ENCODE peak calls at places on chromosomes 11 and 22, in seven cellular contexts. D is BE2C, J is ovary, H is ascending aorta, S is kidney epithelial cell, U is BJ, G is heart right ventricle. R is an unnamed sample. For H3K36me3, the result is how much of the 10 kb centered on the place peaks cover.

GRCh38 chr11:102118937-102119336 is 8.7 kb downstream of the YAP1 start:
- DNase-seq in H (no peak), U (no peak), J (no peak), D (no peak), S (no peak), G (no peak), R (no peak)

GRCh38 chr22:29306175-29306829 is at the start of gene GAS2L1:
- DNase-seq in J (peak), H (peak), S (no peak), U (no peak), D (peak), G (peak), R (peak)

GRCh38 chr22:17842386-17842785 is 68.1 kb upstream of the BID start:
- DNase-seq in S (no peak), G (no peak), D (peak), H (no peak), U (no peak), J (peak), R (peak)

GRCh38 chr22:24230911-24231656 is 13.8 kb downstream of the GGT5 start:
- DNase-seq in H (no peak), J (no peak), D (no peak), S (no peak), U (no peak), G (peak), R (no peak)

GRCh38 chr22:30176431-30176830 is 70.1 kb downstream of the LIF start:
- DNase-seq in U (no peak), J (no peak), S (no peak), H (no peak), D (no peak), G (no peak), R (no peak)

GRCh38 chr22:44407404-44408226 is 90.4 kb downstream of the RTL6 start:
- DNase-seq in D (peak), S (no peak), J (peak), U (no peak), H (no peak), G (no peak), R (no peak)

GRCh38 chr11:108405706-108406105 is 61.6 kb downstream of the C11orf65 start:
- DNase-seq in D (no peak), G (no peak), H (no peak), U (no peak), S (peak), J (no peak), R (no peak)

GRCh38 chr11:109972939-109973338 is 120.3 kb upstream of the ZC3H12C start:
- DNase-seq in J (no peak), H (no peak), U (no peak), D (no peak), S (no peak), G (no peak), R (no peak)

GRCh38 chr11:96753997-96754396 is 364.2 kb downstream of the JRKL start:
- DNase-seq in U (no peak), G (no peak), S (no peak), D (no peak), J (no peak), H (no peak), R (no peak)

GRCh38 chr22:44261861-44262595 is 50.7 kb downstream of the SHISAL1 start:
- DNase-seq in J (peak), H (no peak), G (peak), U (no peak), S (no peak), D (peak), R (peak)

GRCh38 chr11:24861440-24861839 is 364.6 kb downstream of the LUZP2 start:
- DNase-seq in H (no peak), J (no peak), S (no peak), D (no peak), U (no peak), G (no peak), R (no peak)

GRCh38 chr11:31799036-31799793 is 11.9 kb downstream of the PAX6 start:
- DNase-seq in S (no peak), D (no peak), G (no peak), U (no peak), J (no peak), H (no peak), R (no peak)

GRCh38 chr11:82775736-82776346 is 42.2 kb upstream of the FAM181B start:
- DNase-seq in D (peak), H (no peak), J (no peak), S (no peak), U (no peak), G (no peak), R (peak)

GRCh38 chr22:35684270-35684700 is 33.4 kb upstream of the APOL5 start:
- DNase-seq in S (no peak), G (no peak), U (no peak), J (no peak), H (no peak), D (peak), R (peak)

GRCh38 chr11:61065955-61066638 is 36.2 kb upstream of the CD5 start:
- DNase-seq in D (no peak), G (no peak), J (no peak), U (no peak), H (peak), S (no peak), R (no peak)

GRCh38 chr22:31102441-31103081 is 4.8 kb downstream of the SELENOM start:
- DNase-seq in D (no peak), U (peak), S (no peak), J (peak), G (peak), H (peak), R (no peak)

GRCh38 chr11:292211-293121 is 3.5 kb downstream of the PGGHG start:
- DNase-seq in U (no peak), H (no peak), S (no peak), J (peak), G (peak), D (no peak), R (no peak)

GRCh38 chr11:3340025-3340424 is 38.9 kb downstream of the ZNF195 start:
- DNase-seq in D (no peak), G (no peak), H (no peak), U (peak), S (peak), J (no peak), R (peak)

GRCh38 chr11:114243461-114244372 is 52.5 kb upstream of the NNMT start:
- DNase-seq in H (no peak), G (no peak), U (no peak), S (no peak), J (no peak), D (no peak), R (no peak)

GRCh38 chr11:131511794-131512193 is 141.4 kb downstream of the NTM start:
- DNase-seq in S (no peak), J (no peak), H (no peak), G (no peak), U (no peak), D (no peak), R (peak)

GRCh38 chr11:28110839-28111235 is 2.6 kb downstream of the METTL15 start:
- DNase-seq in U (no peak), H (no peak), J (no peak), S (no peak), D (no peak), G (no peak), R (no peak)

GRCh38 chr11:20973959-20974358 is 304.6 kb downstream of the NELL1 start:
- DNase-seq in D (no peak), J (no peak), G (no peak), S (no peak), U (no peak), H (no peak), R (no peak)

GRCh38 chr11:124198852-124199389 is 15.8 kb downstream of the OR10D3 start:
- DNase-seq in J (no peak), U (no peak), H (no peak), S (no peak), G (no peak), D (no peak), R (no peak)

GRCh38 chr11:124202951-124203350 is 19.8 kb downstream of the OR10D3 start:
- DNase-seq in D (no peak), H (no peak), S (no peak), G (no peak), U (no peak), J (no peak), R (no peak)

GRCh38 chr11:124199702-124200101 is 16.6 kb downstream of the OR10D3 start:
- DNase-seq in J (no peak), H (no peak), S (no peak), D (no peak), U (no peak), G (no peak), R (no peak)

GRCh38 chr11:124197999-124198398 is 14.9 kb downstream of the OR10D3 start:
- DNase-seq in G (no peak), S (no peak), H (no peak), U (no peak), J (no peak), D (no peak), R (no peak)

GRCh38 chr11:124200671-124201070 is 17.5 kb downstream of the OR10D3 start:
- DNase-seq in D (no peak), U (no peak), H (no peak), J (no peak), S (no peak), G (no peak), R (no peak)
- H3K36me3 ChIP-seq in D (under half), U (under half), H (under half), J (under half), S (under half), G (under half), R (under half)

GRCh38 chr11:93694586-93694985 is 33.1 kb downstream of the CEP295 start:
- DNase-seq in H (no peak), S (no peak), G (no peak), D (no peak), J (no peak), U (no peak), R (no peak)

GRCh38 chr11:93689166-93689734 is 27.8 kb downstream of the CEP295 start:
- DNase-seq in U (no peak), H (no peak), J (no peak), D (no peak), G (no peak), S (no peak), R (no peak)

DNA sequence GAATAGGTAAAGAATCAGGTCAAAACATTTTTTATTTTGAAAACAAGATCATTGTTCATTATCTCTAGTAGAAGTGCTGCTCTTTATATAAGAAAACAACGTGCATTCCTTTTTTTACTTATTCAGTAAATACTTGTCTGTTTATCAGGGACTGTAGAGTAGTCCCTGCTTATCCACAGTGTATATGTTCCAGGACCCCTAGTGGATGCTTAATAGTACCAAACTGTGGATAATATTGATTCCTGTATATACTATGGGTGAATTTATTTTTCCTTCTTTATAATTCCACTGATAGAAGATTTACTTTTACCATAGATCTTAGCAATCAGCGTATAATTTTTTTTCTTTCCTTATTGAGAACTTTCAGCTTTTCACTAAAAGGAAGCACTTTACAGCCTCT is 32.6 kb downstream of the CEP295 start:
- DNase-seq in J (no peak), H (no peak), S (no peak), G (no peak), D (no peak), U (no peak), R (peak)
- TF ChIP-seq CTCF in J (no peak), H (no peak), S (no peak), G (no peak), D (peak), U (no peak), R (no peak)

GRCh38 chr11:47496808-47497207 is 47.9 kb upstream of the RAPSN start:
- DNase-seq in H (no peak), S (no peak), G (no peak), D (no peak), U (no peak), J (no peak), R (no peak)
- H3K36me3 ChIP-seq in H (under half), S (under half), G (under half), D (under half), U (under half), J (under half), R (under half)

GRCh38 chr11:62627718-62628117 is 5.9 kb upstream of the B3GAT3 start:
- DNase-seq in J (no peak), D (no peak), S (no peak), G (no peak), U (no peak), H (no peak), R (no peak)
- TF ChIP-seq CTCF in J (no peak), D (peak), S (no peak), G (peak), U (peak), H (no peak), R (peak)

GRCh38 chr11:134207538-134208239 is 16.1 kb downstream of the NCAPD3 start:
- DNase-seq in J (peak), H (no peak), U (no peak), G (no peak), D (peak), S (no peak), R (peak)

GRCh38 chr11:134202661-134203060 is 21.1 kb downstream of the NCAPD3 start:
- DNase-seq in G (no peak), U (no peak), H (no peak), D (no peak), J (no peak), S (no peak), R (no peak)

GRCh38 chr11:134206185-134206584 is 17.6 kb downstream of the NCAPD3 start:
- DNase-seq in D (peak), H (no peak), U (no peak), S (no peak), J (no peak), G (no peak), R (no peak)

GRCh38 chr11:134200688-134201087 is 23.1 kb downstream of the NCAPD3 start:
- DNase-seq in U (no peak), H (no peak), S (no peak), G (no peak), J (no peak), D (no peak), R (no peak)

GRCh38 chr11:134205729-134206128 is 18.0 kb downstream of the NCAPD3 start:
- DNase-seq in G (no peak), H (no peak), J (no peak), S (no peak), U (no peak), D (no peak), R (no peak)
- H3K36me3 ChIP-seq in G (half or more), H (half or more), J (under half), S (under half), U (under half), D (half or more), R (half or more)

GRCh38 chr11:35407041-35407440 is 12.3 kb downstream of the SLC1A2 start:
- DNase-seq in J (no peak), U (no peak), D (no peak), H (no peak), G (no peak), S (no peak), R (no peak)

GRCh38 chr11:35413568-35413967 is 5.8 kb downstream of the SLC1A2 start:
- DNase-seq in J (no peak), D (no peak), U (no peak), G (no peak), H (no peak), S (no peak), R (no peak)

GRCh38 chr11:35415488-35415887 is 3.9 kb downstream of the SLC1A2 start:
- DNase-seq in J (no peak), U (no peak), D (no peak), S (no peak), H (no peak), G (no peak), R (no peak)

GRCh38 chr11:35412285-35412684 is 7.1 kb downstream of the SLC1A2 start:
- DNase-seq in D (no peak), G (no peak), J (no peak), S (no peak), U (no peak), H (no peak), R (peak)
- TF ChIP-seq CTCF in D (peak), G (peak), J (no peak), S (peak), U (peak), H (peak), R (peak)

GRCh38 chr11:125261471-125262087 is 97.0 kb downstream of the PKNOX2 start:
- DNase-seq in H (no peak), D (no peak), G (no peak), U (no peak), J (peak), S (no peak), R (no peak)
- H3K36me3 ChIP-seq in H (under half), D (under half), G (under half), U (under half), J (under half), S (under half), R (under half)

GRCh38 chr11:112511271-112511670 is 250.6 kb upstream of the PLET1 start:
- DNase-seq in G (no peak), U (no peak), J (no peak), S (no peak), H (no peak), D (no peak), R (no peak)
- TF ChIP-seq CTCF in G (no peak), U (no peak), J (no peak), S (no peak), H (no peak), D (no peak), R (no peak)

DNA sequence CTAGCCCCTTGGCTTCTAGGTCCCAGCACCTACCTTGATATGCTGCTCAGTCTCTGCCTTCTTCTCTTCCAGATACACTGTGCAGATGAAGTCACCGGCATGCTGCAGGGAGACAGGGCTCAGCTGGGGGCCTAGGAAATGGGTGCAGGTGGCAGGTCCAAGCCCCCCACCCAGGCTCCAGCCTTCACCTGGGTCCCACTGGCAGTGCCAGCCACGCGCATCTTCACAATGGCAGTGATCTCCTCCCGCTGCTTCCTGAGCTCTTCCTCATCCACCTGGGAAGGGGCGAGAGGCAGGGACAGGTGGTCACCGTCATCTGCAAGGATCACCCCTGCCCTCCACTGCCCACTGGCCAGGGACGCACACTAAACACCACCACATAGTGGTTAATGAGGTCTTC is 21.1 kb upstream of the PDE2A start:
- DNase-seq in J (no peak), U (no peak), G (no peak), D (no peak), S (no peak), H (no peak), R (no peak)
- H3K36me3 ChIP-seq in J (under half), U (half or more), G (half or more), D (under half), S (under half), H (half or more), R (under half)

GRCh38 chr11:116145187-116145865 is 627.5 kb downstream of the BUD13 start:
- DNase-seq in U (no peak), S (no peak), J (no peak), G (no peak), D (no peak), H (no peak), R (no peak)
- TF ChIP-seq CTCF in U (no peak), S (peak), J (no peak), G (no peak), D (peak), H (no peak), R (no peak)